ENCODE peak calls at places on chromosomes 5 and 9, in six cellular contexts. One of them, this sample, is unnamed.

GRCh38 chr9:93467062-93467416 is 13.7 kb upstream of the FAM120AOS start:
- DNase-seq in activated T-cell treated with anti-CD3 and anti-CD28 coated beads for 1 hour: no peak
- DNase-seq in GM06990: no peak
- DNase-seq in stimulated activated CD8-positive, alpha-beta memory T cell treated with anti-CD3 and anti-CD28 coated beads, Interleukin-7, amount 100 ng/mL, for 24 hours: no peak
- DNase-seq in non-pigmented ciliary epithelial cell: no peak
- DNase-seq in psoas muscle: no peak
- DNase-seq in this sample: no peak

GRCh38 chr5:87020099-87020934 is 247.4 kb upstream of the RASA1 start:
- DNase-seq in activated T-cell treated with anti-CD3 and anti-CD28 coated beads for 1 hour: no peak
- DNase-seq in GM06990: peak; percentile 36
- DNase-seq in stimulated activated CD8-positive, alpha-beta memory T cell treated with anti-CD3 and anti-CD28 coated beads, Interleukin-7, amount 100 ng/mL, for 24 hours: no peak
- DNase-seq in non-pigmented ciliary epithelial cell: no peak
- DNase-seq in psoas muscle: no peak
- DNase-seq in this sample: no peak

GRCh38 chr5:42109006-42109572 is 184.0 kb downstream of the FBXO4 start:
- DNase-seq in activated T-cell treated with anti-CD3 and anti-CD28 coated beads for 1 hour: no peak
- DNase-seq in GM06990: no peak
- DNase-seq in stimulated activated CD8-positive, alpha-beta memory T cell treated with anti-CD3 and anti-CD28 coated beads, Interleukin-7, amount 100 ng/mL, for 24 hours: no peak
- DNase-seq in non-pigmented ciliary epithelial cell: no peak
- DNase-seq in psoas muscle: no peak
- DNase-seq in this sample: no peak

GRCh38 chr5:1438871-1439270 is 6.4 kb downstream of the SLC6A3 start:
- DNase-seq in activated T-cell treated with anti-CD3 and anti-CD28 coated beads for 1 hour: no peak
- DNase-seq in GM06990: no peak
- DNase-seq in stimulated activated CD8-positive, alpha-beta memory T cell treated with anti-CD3 and anti-CD28 coated beads, Interleukin-7, amount 100 ng/mL, for 24 hours: no peak
- DNase-seq in non-pigmented ciliary epithelial cell: no peak
- DNase-seq in psoas muscle: no peak
- DNase-seq in this sample: no peak

GRCh38 chr5:149938791-149939358 is 5.7 kb downstream of the PDE6A start:
- DNase-seq in activated T-cell treated with anti-CD3 and anti-CD28 coated beads for 1 hour: no peak
- DNase-seq in GM06990: no peak
- DNase-seq in stimulated activated CD8-positive, alpha-beta memory T cell treated with anti-CD3 and anti-CD28 coated beads, Interleukin-7, amount 100 ng/mL, for 24 hours: no peak
- DNase-seq in non-pigmented ciliary epithelial cell: peak; percentile 51
- DNase-seq in psoas muscle: no peak
- DNase-seq in this sample: no peak

GRCh38 chr9:92934321-92934720 is 13.0 kb upstream of the FGD3 start:
- DNase-seq in activated T-cell treated with anti-CD3 and anti-CD28 coated beads for 1 hour: no peak
- DNase-seq in GM06990: no peak
- DNase-seq in stimulated activated CD8-positive, alpha-beta memory T cell treated with anti-CD3 and anti-CD28 coated beads, Interleukin-7, amount 100 ng/mL, for 24 hours: no peak
- DNase-seq in non-pigmented ciliary epithelial cell: no peak
- DNase-seq in psoas muscle: no peak
- DNase-seq in this sample: no peak

GRCh38 chr5:126268697-126269315 is 154.4 kb upstream of the GRAMD2B start:
- DNase-seq in activated T-cell treated with anti-CD3 and anti-CD28 coated beads for 1 hour: no peak
- DNase-seq in GM06990: no peak
- DNase-seq in stimulated activated CD8-positive, alpha-beta memory T cell treated with anti-CD3 and anti-CD28 coated beads, Interleukin-7, amount 100 ng/mL, for 24 hours: no peak
- DNase-seq in non-pigmented ciliary epithelial cell: no peak
- DNase-seq in psoas muscle: no peak
- DNase-seq in this sample: no peak

GRCh38 chr5:74801941-74802340 is 34.9 kb downstream of the NSA2 start:
- DNase-seq in activated T-cell treated with anti-CD3 and anti-CD28 coated beads for 1 hour: no peak
- DNase-seq in GM06990: no peak
- DNase-seq in stimulated activated CD8-positive, alpha-beta memory T cell treated with anti-CD3 and anti-CD28 coated beads, Interleukin-7, amount 100 ng/mL, for 24 hours: no peak
- DNase-seq in non-pigmented ciliary epithelial cell: no peak
- DNase-seq in psoas muscle: no peak
- DNase-seq in this sample: no peak

GRCh38 chr5:27702339-27702820 is 664.0 kb upstream of the CDH9 start:
- DNase-seq in activated T-cell treated with anti-CD3 and anti-CD28 coated beads for 1 hour: no peak
- DNase-seq in GM06990: no peak
- DNase-seq in stimulated activated CD8-positive, alpha-beta memory T cell treated with anti-CD3 and anti-CD28 coated beads, Interleukin-7, amount 100 ng/mL, for 24 hours: no peak
- DNase-seq in non-pigmented ciliary epithelial cell: peak; percentile 83
- DNase-seq in psoas muscle: no peak
- DNase-seq in this sample: peak; percentile 9

GRCh38 chr5:5419291-5420210 is 2.9 kb upstream of the ICE1 start:
- DNase-seq in activated T-cell treated with anti-CD3 and anti-CD28 coated beads for 1 hour: no peak
- DNase-seq in GM06990: peak; percentile 14
- DNase-seq in stimulated activated CD8-positive, alpha-beta memory T cell treated with anti-CD3 and anti-CD28 coated beads, Interleukin-7, amount 100 ng/mL, for 24 hours: no peak
- DNase-seq in non-pigmented ciliary epithelial cell: peak; percentile 94
- DNase-seq in psoas muscle: no peak
- DNase-seq in this sample: peak; percentile 71

GRCh38 chr5:156913719-156914370 is 49.2 kb downstream of the TIMD4 start:
- DNase-seq in activated T-cell treated with anti-CD3 and anti-CD28 coated beads for 1 hour: peak; percentile 11
- DNase-seq in GM06990: peak; percentile 28
- DNase-seq in stimulated activated CD8-positive, alpha-beta memory T cell treated with anti-CD3 and anti-CD28 coated beads, Interleukin-7, amount 100 ng/mL, for 24 hours: no peak
- DNase-seq in non-pigmented ciliary epithelial cell: no peak
- DNase-seq in psoas muscle: no peak
- DNase-seq in this sample: no peak

GRCh38 chr5:34045996-34046395 is 3.0 kb upstream of the C1QTNF3 start:
- DNase-seq in activated T-cell treated with anti-CD3 and anti-CD28 coated beads for 1 hour: no peak
- DNase-seq in GM06990: no peak
- DNase-seq in stimulated activated CD8-positive, alpha-beta memory T cell treated with anti-CD3 and anti-CD28 coated beads, Interleukin-7, amount 100 ng/mL, for 24 hours: no peak
- DNase-seq in non-pigmented ciliary epithelial cell: no peak
- DNase-seq in psoas muscle: no peak
- DNase-seq in this sample: no peak

GRCh38 chr9:126564716-126565115 is 49.0 kb upstream of the LMX1B start:
- DNase-seq in activated T-cell treated with anti-CD3 and anti-CD28 coated beads for 1 hour: no peak
- DNase-seq in GM06990: no peak
- DNase-seq in stimulated activated CD8-positive, alpha-beta memory T cell treated with anti-CD3 and anti-CD28 coated beads, Interleukin-7, amount 100 ng/mL, for 24 hours: no peak
- DNase-seq in non-pigmented ciliary epithelial cell: no peak
- DNase-seq in psoas muscle: no peak
- DNase-seq in this sample: no peak

GRCh38 chr9:76166436-76166959 is 227.7 kb downstream of the RFK start:
- DNase-seq in activated T-cell treated with anti-CD3 and anti-CD28 coated beads for 1 hour: no peak
- DNase-seq in GM06990: no peak
- DNase-seq in stimulated activated CD8-positive, alpha-beta memory T cell treated with anti-CD3 and anti-CD28 coated beads, Interleukin-7, amount 100 ng/mL, for 24 hours: no peak
- DNase-seq in non-pigmented ciliary epithelial cell: no peak
- DNase-seq in psoas muscle: no peak
- DNase-seq in this sample: no peak

GRCh38 chr9:11749396-11749795 is 943.8 kb upstream of the TYRP1 start:
- DNase-seq in activated T-cell treated with anti-CD3 and anti-CD28 coated beads for 1 hour: no peak
- DNase-seq in GM06990: no peak
- DNase-seq in stimulated activated CD8-positive, alpha-beta memory T cell treated with anti-CD3 and anti-CD28 coated beads, Interleukin-7, amount 100 ng/mL, for 24 hours: no peak
- DNase-seq in non-pigmented ciliary epithelial cell: no peak
- DNase-seq in psoas muscle: no peak
- DNase-seq in this sample: no peak

GRCh38 chr5:158976035-158976434 is 123.7 kb downstream of the EBF1 start:
- DNase-seq in activated T-cell treated with anti-CD3 and anti-CD28 coated beads for 1 hour: no peak
- DNase-seq in GM06990: no peak
- DNase-seq in stimulated activated CD8-positive, alpha-beta memory T cell treated with anti-CD3 and anti-CD28 coated beads, Interleukin-7, amount 100 ng/mL, for 24 hours: no peak
- DNase-seq in non-pigmented ciliary epithelial cell: peak; percentile 67
- DNase-seq in psoas muscle: no peak
- DNase-seq in this sample: no peak

GRCh38 chr5:82306151-82306550 is 28.0 kb upstream of the RPS23 start:
- DNase-seq in activated T-cell treated with anti-CD3 and anti-CD28 coated beads for 1 hour: no peak
- DNase-seq in GM06990: no peak
- DNase-seq in stimulated activated CD8-positive, alpha-beta memory T cell treated with anti-CD3 and anti-CD28 coated beads, Interleukin-7, amount 100 ng/mL, for 24 hours: no peak
- DNase-seq in non-pigmented ciliary epithelial cell: no peak
- DNase-seq in psoas muscle: no peak
- DNase-seq in this sample: no peak

GRCh38 chr5:93870649-93871048 is 129.2 kb upstream of the POU5F2 start:
- DNase-seq in activated T-cell treated with anti-CD3 and anti-CD28 coated beads for 1 hour: no peak
- DNase-seq in GM06990: no peak
- DNase-seq in stimulated activated CD8-positive, alpha-beta memory T cell treated with anti-CD3 and anti-CD28 coated beads, Interleukin-7, amount 100 ng/mL, for 24 hours: no peak
- DNase-seq in non-pigmented ciliary epithelial cell: no peak
- DNase-seq in psoas muscle: no peak
- DNase-seq in this sample: no peak

GRCh38 chr9:7147136-7148090 is 389.6 kb downstream of the KDM4C start:
- DNase-seq in activated T-cell treated with anti-CD3 and anti-CD28 coated beads for 1 hour: no peak
- DNase-seq in GM06990: no peak
- DNase-seq in stimulated activated CD8-positive, alpha-beta memory T cell treated with anti-CD3 and anti-CD28 coated beads, Interleukin-7, amount 100 ng/mL, for 24 hours: no peak
- DNase-seq in non-pigmented ciliary epithelial cell: no peak
- DNase-seq in psoas muscle: peak; percentile 89
- DNase-seq in this sample: no peak

This sample was measured in COLO829.